ENCODE peak calls at places on chromosomes 16 and 17, in eight cellular contexts. F, Z, A, C, O, B, D and W are unnamed samples.
A peak's percentile ranks its signal among the peaks of the same experiment; 100 is the strongest.

GRCh38 chr17:78995761-78996451 is 13.7 kb downstream of the CANT1 start:
- DNase-seq in A (peak; percentile 78), Z (no peak), F (no peak), O (peak; percentile 20), C (no peak), B (no peak), D (no peak), W (no peak)

GRCh38 chr16:81158964-81159363 is 62.8 kb upstream of the GCSH start:
- DNase-seq in O (no peak), Z (no peak), A (no peak), B (no peak), F (no peak), C (no peak), D (no peak), W (no peak)

GRCh38 chr17:77489898-77490265 is 349.1 kb downstream of the SEC14L1 start:
- DNase-seq in F (peak; percentile 37), A (peak; percentile 90), C (no peak), O (no peak), B (no peak), Z (no peak), D (peak; percentile 44), W (no peak)

GRCh38 chr16:71807905-71808592 is 585 bp downstream of the AP1G1 start:
- DNase-seq in C (peak; percentile 29), D (no peak), O (no peak), Z (peak; percentile 36), A (peak; percentile 71), F (peak; percentile 61), B (no peak), W (no peak)

GRCh38 chr17:47735536-47736011 is 2.5 kb downstream of the TBX21 start:
- DNase-seq in C (no peak), D (no peak), F (no peak), A (no peak), Z (no peak), B (no peak), O (peak; percentile 9), W (no peak)

GRCh38 chr16:27318399-27319256 is 4.9 kb downstream of the IL4R start:
- DNase-seq in Z (no peak), O (no peak), D (peak; percentile 55), C (peak; percentile 22), B (peak; percentile 33), A (peak; percentile 70), F (no peak), W (no peak)

GRCh38 chr17:38330941-38331411 is 12.8 kb downstream of the GPR179 start:
- DNase-seq in O (no peak), C (no peak), Z (no peak), B (no peak), F (no peak), D (no peak), A (no peak), W (no peak)

GRCh38 chr17:66426397-66427033 is 124.1 kb downstream of the PRKCA start:
- DNase-seq in D (peak; percentile 49), A (no peak), O (no peak), Z (no peak), B (peak; percentile 15), F (no peak), C (no peak), W (peak; percentile 31)

GRCh38 chr17:4499431-4500187 is 928 bp downstream of the SPNS2 start:
- DNase-seq in A (no peak), C (peak; percentile 10), F (peak; percentile 13), O (no peak), D (peak; percentile 57), B (no peak), Z (peak; percentile 37), W (no peak)

GRCh38 chr17:39450051-39450450 is 1.0 kb downstream of the MED1 start:
- DNase-seq in Z (no peak), C (no peak), A (no peak), D (no peak), F (no peak), B (no peak), O (no peak), W (no peak)